ENCODE peak calls at places on chromosomes 1 and 21, in nine cellular contexts. One of them, this sample, is unnamed.

GRCh38 chr21:45455321-45456013 is 50.5 kb downstream of the COL18A1 start:
- DNase-seq in SK-N-SH: no peak
- DNase-seq in GM12878: no peak
- DNase-seq in HepG2: no peak
- DNase-seq in transverse colon: no peak
- DNase-seq in sigmoid colon: no peak
- DNase-seq in stomach: no peak
- DNase-seq in K562: no peak
- DNase-seq in upper lobe of left lung: no peak
- DNase-seq in this sample: no peak

GRCh38 chr1:205633421-205633976 is 1.7 kb upstream of the ELK4 start:
- DNase-seq in transverse colon: no peak
- DNase-seq in sigmoid colon: no peak
- DNase-seq in K562: no peak
- DNase-seq in upper lobe of left lung: no peak
- DNase-seq in HepG2: no peak
- DNase-seq in SK-N-SH: no peak
- DNase-seq in GM12878: no peak
- DNase-seq in stomach: no peak
- DNase-seq in this sample: peak; percentile 2

GRCh38 chr1:167775178-167775577 is 53.4 kb downstream of the MPZL1 start:
- DNase-seq in HepG2: no peak
- DNase-seq in K562: no peak
- DNase-seq in upper lobe of left lung: no peak
- DNase-seq in stomach: no peak
- DNase-seq in SK-N-SH: no peak
- DNase-seq in transverse colon: no peak
- DNase-seq in GM12878: no peak
- DNase-seq in sigmoid colon: no peak
- DNase-seq in this sample: peak; percentile 5

GRCh38 chr1:63704443-63704842 is 69.4 kb upstream of the ROR1 start:
- DNase-seq in GM12878: no peak
- DNase-seq in sigmoid colon: peak; percentile 39
- DNase-seq in SK-N-SH: no peak
- DNase-seq in upper lobe of left lung: peak; percentile 42
- DNase-seq in stomach: peak; percentile 59
- DNase-seq in K562: no peak
- DNase-seq in HepG2: no peak
- DNase-seq in transverse colon: no peak
- DNase-seq in this sample: no peak

GRCh38 chr1:227370463-227371254 is 52.4 kb upstream of the CDC42BPA start:
- DNase-seq in stomach: no peak
- DNase-seq in SK-N-SH: no peak
- DNase-seq in sigmoid colon: no peak
- DNase-seq in transverse colon: no peak
- DNase-seq in K562: no peak
- DNase-seq in HepG2: no peak
- DNase-seq in upper lobe of left lung: no peak
- DNase-seq in GM12878: no peak
- DNase-seq in this sample: no peak

GRCh38 chr1:17525996-17526686 is 13.4 kb upstream of the ARHGEF10L start:
- DNase-seq in HepG2: no peak
- DNase-seq in K562: no peak
- DNase-seq in GM12878: no peak
- DNase-seq in stomach: no peak
- DNase-seq in sigmoid colon: no peak
- DNase-seq in upper lobe of left lung: no peak
- DNase-seq in transverse colon: no peak
- DNase-seq in SK-N-SH: no peak
- DNase-seq in this sample: no peak

GRCh38 chr1:3105167-3105863 is 36.3 kb downstream of the PRDM16 start:
- DNase-seq in SK-N-SH: no peak
- DNase-seq in K562: no peak
- DNase-seq in stomach: no peak
- DNase-seq in sigmoid colon: no peak
- DNase-seq in GM12878: no peak
- DNase-seq in transverse colon: no peak
- DNase-seq in HepG2: peak; percentile 38
- DNase-seq in upper lobe of left lung: no peak
- DNase-seq in this sample: no peak

GRCh38 chr1:42145726-42146125 is 7.5 kb upstream of the GUCA2B start:
- DNase-seq in GM12878: no peak
- DNase-seq in K562: no peak
- DNase-seq in SK-N-SH: no peak
- DNase-seq in HepG2: no peak
- DNase-seq in upper lobe of left lung: no peak
- DNase-seq in transverse colon: no peak
- DNase-seq in stomach: no peak
- DNase-seq in sigmoid colon: no peak
- DNase-seq in this sample: no peak

GRCh38 chr1:77687519-77687906 is 5.1 kb upstream of the ZZZ3 start:
- DNase-seq in HepG2: peak; percentile 41
- DNase-seq in SK-N-SH: no peak
- DNase-seq in sigmoid colon: no peak
- DNase-seq in upper lobe of left lung: no peak
- DNase-seq in stomach: no peak
- DNase-seq in transverse colon: no peak
- DNase-seq in K562: no peak
- DNase-seq in GM12878: no peak
- DNase-seq in this sample: no peak

GRCh38 chr1:32892368-32893197 is 6.3 kb downstream of the HPCA start:
- DNase-seq in upper lobe of left lung: no peak
- DNase-seq in HepG2: no peak
- DNase-seq in SK-N-SH: peak; percentile 92
- DNase-seq in stomach: no peak
- DNase-seq in GM12878: no peak
- DNase-seq in transverse colon: peak; percentile 69
- DNase-seq in K562: peak; percentile 88
- DNase-seq in sigmoid colon: peak; percentile 60
- DNase-seq in this sample: no peak

GRCh38 chr1:205339717-205340116 is 17.0 kb downstream of the KLHDC8A start:
- DNase-seq in stomach: no peak
- DNase-seq in sigmoid colon: no peak
- DNase-seq in GM12878: no peak
- DNase-seq in HepG2: no peak
- DNase-seq in upper lobe of left lung: no peak
- DNase-seq in SK-N-SH: no peak
- DNase-seq in K562: no peak
- DNase-seq in transverse colon: no peak
- DNase-seq in this sample: no peak

DNA sequence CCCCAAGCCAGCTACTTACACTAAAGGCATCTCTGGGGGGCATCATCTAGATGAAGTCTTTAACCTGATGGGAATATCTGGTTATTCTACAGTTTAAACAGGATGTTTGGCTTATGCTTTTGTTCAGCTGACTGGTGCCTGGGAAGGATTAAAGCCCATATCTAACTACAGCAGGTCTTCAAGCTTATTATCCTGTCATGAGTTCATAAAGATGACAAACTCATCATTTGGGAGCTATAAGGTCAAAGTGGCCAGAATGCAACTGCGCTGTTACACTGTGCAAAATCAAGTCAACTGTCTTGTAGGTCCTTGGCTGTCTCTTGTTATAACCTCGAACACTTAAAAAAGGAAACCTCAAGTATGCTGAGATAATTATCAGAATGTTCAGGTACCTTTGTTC is 18.6 kb upstream of the MOB3C start:
- DNase-seq in HepG2: no peak
- DNase-seq in K562: no peak
- DNase-seq in transverse colon: no peak
- DNase-seq in upper lobe of left lung: no peak
- DNase-seq in SK-N-SH: no peak
- DNase-seq in GM12878: no peak
- DNase-seq in stomach: no peak
- DNase-seq in sigmoid colon: no peak
- DNase-seq in this sample: no peak
- H3K27me3 ChIP-seq in HepG2: no peaks in the 10 kb centered on the region
- H3K27me3 ChIP-seq in K562: no peaks in the 10 kb centered on the region
- H3K27me3 ChIP-seq in transverse colon: no peaks in the 10 kb centered on the region
- H3K27me3 ChIP-seq in upper lobe of left lung: no peaks in the 10 kb centered on the region
- H3K27me3 ChIP-seq in SK-N-SH: no peaks in the 10 kb centered on the region
- H3K27me3 ChIP-seq in GM12878: no peaks in the 10 kb centered on the region
- H3K27me3 ChIP-seq in stomach: no peaks in the 10 kb centered on the region
- H3K27me3 ChIP-seq in sigmoid colon: no peaks in the 10 kb centered on the region
- H3K27me3 ChIP-seq in this sample: no peaks in the 10 kb centered on the region

GRCh38 chr1:12604114-12604874 is 13.7 kb downstream of the DHRS3 start:
- DNase-seq in SK-N-SH: peak; percentile 64
- DNase-seq in transverse colon: peak; percentile 47
- DNase-seq in GM12878: no peak
- DNase-seq in HepG2: peak; percentile 95
- DNase-seq in K562: peak; percentile 96
- DNase-seq in sigmoid colon: no peak
- DNase-seq in upper lobe of left lung: peak; percentile 82
- DNase-seq in stomach: peak; percentile 70
- DNase-seq in this sample: no peak
- TF ChIP-seq POLR2AphosphoS5 in SK-N-SH: peak; percentile 73
- TF ChIP-seq POLR2AphosphoS5 in transverse colon: no peak
- TF ChIP-seq POLR2AphosphoS5 in GM12878: no peak
- TF ChIP-seq POLR2AphosphoS5 in HepG2: no peak
- TF ChIP-seq POLR2AphosphoS5 in K562: peak; percentile 96
- TF ChIP-seq POLR2AphosphoS5 in sigmoid colon: peak; percentile 63
- TF ChIP-seq POLR2AphosphoS5 in upper lobe of left lung: peak; percentile 95
- TF ChIP-seq POLR2AphosphoS5 in stomach: peak; percentile 49
- TF ChIP-seq POLR2AphosphoS5 in this sample: peak; percentile 75

GRCh38 chr1:111653695-111654094 is 34.1 kb downstream of the RAP1A start:
- DNase-seq in sigmoid colon: no peak
- DNase-seq in upper lobe of left lung: no peak
- DNase-seq in HepG2: no peak
- DNase-seq in K562: no peak
- DNase-seq in SK-N-SH: no peak
- DNase-seq in transverse colon: no peak
- DNase-seq in GM12878: no peak
- DNase-seq in stomach: no peak
- DNase-seq in this sample: no peak
- TF ChIP-seq EP300 in sigmoid colon: no peak
- TF ChIP-seq EP300 in upper lobe of left lung: no peak
- TF ChIP-seq EP300 in HepG2: no peak
- TF ChIP-seq EP300 in K562: no peak
- TF ChIP-seq EP300 in SK-N-SH: no peak
- TF ChIP-seq EP300 in transverse colon: no peak
- TF ChIP-seq EP300 in GM12878: no peak
- TF ChIP-seq EP300 in stomach: no peak
- TF ChIP-seq EP300 in this sample: no peak

GRCh38 chr1:241181971-241182370 is 175.0 kb downstream of the RGS7 start:
- DNase-seq in stomach: no peak
- DNase-seq in sigmoid colon: no peak
- DNase-seq in upper lobe of left lung: no peak
- DNase-seq in HepG2: no peak
- DNase-seq in SK-N-SH: no peak
- DNase-seq in transverse colon: no peak
- DNase-seq in GM12878: no peak
- DNase-seq in K562: no peak
- DNase-seq in this sample: no peak
- H3K27me3 ChIP-seq in stomach: no peaks in the 10 kb centered on the region
- H3K27me3 ChIP-seq in sigmoid colon: no peaks in the 10 kb centered on the region
- H3K27me3 ChIP-seq in upper lobe of left lung: no peaks in the 10 kb centered on the region
- H3K27me3 ChIP-seq in HepG2: no peaks in the 10 kb centered on the region
- H3K27me3 ChIP-seq in SK-N-SH: no peaks in the 10 kb centered on the region
- H3K27me3 ChIP-seq in transverse colon: no peaks in the 10 kb centered on the region
- H3K27me3 ChIP-seq in GM12878: no peaks in the 10 kb centered on the region
- H3K27me3 ChIP-seq in K562: no peaks in the 10 kb centered on the region
- H3K27me3 ChIP-seq in this sample: no peaks in the 10 kb centered on the region

DNA sequence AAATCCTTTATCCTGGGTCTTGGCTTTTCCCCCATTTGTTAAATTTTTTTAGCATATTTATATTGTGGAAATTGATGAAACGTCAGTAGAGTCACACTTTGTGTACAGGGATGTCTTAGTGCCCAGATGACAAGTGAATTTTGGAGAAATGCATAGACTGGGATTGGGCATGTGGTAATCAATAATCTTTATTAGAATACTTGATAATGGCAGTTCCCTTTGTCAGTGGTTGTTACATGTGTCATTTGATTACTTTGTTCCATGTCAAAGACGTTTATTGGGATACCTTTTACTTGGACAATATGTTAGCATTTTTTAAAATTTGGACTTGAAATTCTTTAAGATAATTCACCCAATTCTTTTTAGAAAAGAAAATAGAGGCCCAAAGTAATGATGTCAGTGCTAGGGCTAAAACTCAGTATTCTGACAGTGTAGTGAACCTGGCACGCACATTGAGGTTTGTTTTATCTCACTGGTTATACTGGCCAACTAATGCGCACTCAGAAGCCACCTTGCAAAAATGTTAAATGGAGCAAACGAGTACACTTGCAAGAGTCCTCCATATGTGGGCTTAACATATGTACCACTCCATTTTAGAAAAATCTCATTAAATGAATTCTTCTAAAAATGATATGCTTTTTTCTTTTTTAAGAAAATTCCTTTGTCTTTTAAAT is 9.2 kb downstream of the PRPF38B start:
- DNase-seq in transverse colon: no peak
- DNase-seq in SK-N-SH: no peak
- DNase-seq in K562: no peak
- DNase-seq in GM12878: no peak
- DNase-seq in stomach: no peak
- DNase-seq in upper lobe of left lung: no peak
- DNase-seq in sigmoid colon: no peak
- DNase-seq in HepG2: no peak
- DNase-seq in this sample: no peak
- TF ChIP-seq POLR2AphosphoS5 in transverse colon: no peak
- TF ChIP-seq POLR2AphosphoS5 in SK-N-SH: no peak
- TF ChIP-seq POLR2AphosphoS5 in K562: no peak
- TF ChIP-seq POLR2AphosphoS5 in GM12878: no peak
- TF ChIP-seq POLR2AphosphoS5 in stomach: no peak
- TF ChIP-seq POLR2AphosphoS5 in upper lobe of left lung: no peak
- TF ChIP-seq POLR2AphosphoS5 in sigmoid colon: no peak
- TF ChIP-seq POLR2AphosphoS5 in HepG2: no peak
- TF ChIP-seq POLR2AphosphoS5 in this sample: no peak